ENCODE peak calls at places on chromosomes 5 and 9, in four cellular contexts. One of them, this sample, is unnamed.

GRCh38 chr5:1262381-1262780 is 32.5 kb downstream of the TERT start:
- DNase-seq in NCI-H1417: peak
- DNase-seq in HCT116: no peak
- DNase-seq in iPS-NIHi11: no peak
- DNase-seq in this sample: no peak

GRCh38 chr5:60010328-60010727 is 116.8 kb upstream of the PDE4D start:
- DNase-seq in NCI-H1417: no peak
- DNase-seq in HCT116: no peak
- DNase-seq in iPS-NIHi11: no peak
- DNase-seq in this sample: no peak

GRCh38 chr9:125600194-125600593 is 106.8 kb downstream of the MAPKAP1 start:
- DNase-seq in NCI-H1417: no peak
- DNase-seq in HCT116: no peak
- DNase-seq in iPS-NIHi11: no peak
- DNase-seq in this sample: no peak

GRCh38 chr5:58404734-58405133 is 55.2 kb downstream of the PLK2 start:
- DNase-seq in NCI-H1417: no peak
- DNase-seq in HCT116: no peak
- DNase-seq in iPS-NIHi11: no peak
- DNase-seq in this sample: no peak

GRCh38 chr9:118940477-118940876 is 428.8 kb downstream of the BRINP1 start:
- DNase-seq in NCI-H1417: no peak
- DNase-seq in HCT116: no peak
- DNase-seq in iPS-NIHi11: peak
- DNase-seq in this sample: no peak

GRCh38 chr9:122372856-122373845 is 2.3 kb downstream of the PTGS1 start:
- DNase-seq in NCI-H1417: no peak
- DNase-seq in HCT116: no peak
- DNase-seq in iPS-NIHi11: no peak
- DNase-seq in this sample: no peak

GRCh38 chr5:76197726-76198125 is 114.5 kb downstream of the SV2C start:
- DNase-seq in NCI-H1417: no peak
- DNase-seq in HCT116: no peak
- DNase-seq in iPS-NIHi11: no peak
- DNase-seq in this sample: no peak

GRCh38 chr5:1352231-1352825 is 7.4 kb upstream of the CLPTM1L start:
- DNase-seq in NCI-H1417: no peak
- DNase-seq in HCT116: no peak
- DNase-seq in iPS-NIHi11: no peak
- DNase-seq in this sample: no peak

GRCh38 chr9:14985419-14985818 is 75.2 kb upstream of the FREM1 start:
- DNase-seq in NCI-H1417: no peak
- DNase-seq in HCT116: no peak
- DNase-seq in iPS-NIHi11: no peak
- DNase-seq in this sample: no peak

GRCh38 chr5:38380522-38380921 is 122.2 kb downstream of the EGFLAM start:
- DNase-seq in NCI-H1417: no peak
- DNase-seq in HCT116: no peak
- DNase-seq in iPS-NIHi11: no peak
- DNase-seq in this sample: no peak

GRCh38 chr5:159224471-159224870 is 15.1 kb upstream of the RNF145 start:
- DNase-seq in NCI-H1417: no peak
- DNase-seq in HCT116: no peak
- DNase-seq in iPS-NIHi11: no peak
- DNase-seq in this sample: no peak

GRCh38 chr5:110377411-110378392 is 348.8 kb downstream of the TMEM232 start:
- DNase-seq in NCI-H1417: no peak
- DNase-seq in HCT116: no peak
- DNase-seq in iPS-NIHi11: no peak
- DNase-seq in this sample: no peak

This sample was measured in nucleus accumbens.